ENCODE peak calls at places on chromosomes 7 and 10, in nine cellular contexts. One of them, this sample, is unnamed. For H3K9me3, the result is how much of the 10 kb centered on the place peaks cover.

GRCh38 chr7:100785878-100786277 is 41.4 kb downstream of the EPHB4 start:
- DNase-seq in H9: peak
- DNase-seq in lower lobe of right lung: no peak
- DNase-seq in heart right ventricle: no peak
- DNase-seq in kidney: no peak
- DNase-seq in colonic mucosa: no peak
- DNase-seq in IMR-90: no peak
- DNase-seq in tibial artery: no peak
- DNase-seq in spleen: no peak
- DNase-seq in this sample: no peak

GRCh38 chr10:11164806-11165590 is 147.3 kb downstream of the CELF2 start:
- DNase-seq in H9: peak
- DNase-seq in lower lobe of right lung: peak
- DNase-seq in heart right ventricle: peak
- DNase-seq in kidney: peak
- DNase-seq in colonic mucosa: peak
- DNase-seq in IMR-90: peak
- DNase-seq in tibial artery: peak
- DNase-seq in spleen: peak
- DNase-seq in this sample: peak

GRCh38 chr7:142104550-142105527 is 6.7 kb upstream of the MGAM2 start:
- DNase-seq in H9: no peak
- DNase-seq in lower lobe of right lung: no peak
- DNase-seq in heart right ventricle: no peak
- DNase-seq in kidney: no peak
- DNase-seq in colonic mucosa: peak
- DNase-seq in IMR-90: no peak
- DNase-seq in tibial artery: peak
- DNase-seq in spleen: no peak
- DNase-seq in this sample: no peak

GRCh38 chr10:110495731-110496552 is 1.8 kb upstream of the DUSP5 start:
- DNase-seq in H9: peak
- DNase-seq in lower lobe of right lung: peak
- DNase-seq in heart right ventricle: peak
- DNase-seq in kidney: peak
- DNase-seq in colonic mucosa: no peak
- DNase-seq in IMR-90: peak
- DNase-seq in tibial artery: peak
- DNase-seq in spleen: peak
- DNase-seq in this sample: peak

GRCh38 chr7:151271699-151272355 is 23.3 kb upstream of the SMARCD3 start:
- DNase-seq in H9: no peak
- DNase-seq in lower lobe of right lung: peak
- DNase-seq in heart right ventricle: no peak
- DNase-seq in kidney: peak
- DNase-seq in colonic mucosa: peak
- DNase-seq in IMR-90: peak
- DNase-seq in tibial artery: peak
- DNase-seq in spleen: no peak
- DNase-seq in this sample: no peak

GRCh38 chr7:80134536-80135305 is at the start of gene GNAI1:
- DNase-seq in H9: peak
- DNase-seq in lower lobe of right lung: peak
- DNase-seq in heart right ventricle: peak
- DNase-seq in kidney: peak
- DNase-seq in colonic mucosa: peak
- DNase-seq in IMR-90: peak
- DNase-seq in tibial artery: peak
- DNase-seq in spleen: peak
- DNase-seq in this sample: peak

GRCh38 chr7:88759216-88759955 is at the start of gene ZNF804B:
- DNase-seq in H9: peak
- DNase-seq in lower lobe of right lung: no peak
- DNase-seq in heart right ventricle: no peak
- DNase-seq in kidney: peak
- DNase-seq in colonic mucosa: no peak
- DNase-seq in IMR-90: no peak
- DNase-seq in tibial artery: no peak
- DNase-seq in spleen: peak
- DNase-seq in this sample: peak

GRCh38 chr10:5509236-5509635 is 9.9 kb upstream of the CALML5 start:
- DNase-seq in H9: no peak
- DNase-seq in lower lobe of right lung: no peak
- DNase-seq in heart right ventricle: no peak
- DNase-seq in kidney: peak
- DNase-seq in colonic mucosa: no peak
- DNase-seq in IMR-90: no peak
- DNase-seq in tibial artery: no peak
- DNase-seq in spleen: no peak
- DNase-seq in this sample: no peak

GRCh38 chr7:100629117-100629711 is 12.1 kb downstream of the TFR2 start:
- DNase-seq in H9: peak
- DNase-seq in lower lobe of right lung: no peak
- DNase-seq in heart right ventricle: no peak
- DNase-seq in kidney: no peak
- DNase-seq in colonic mucosa: no peak
- DNase-seq in IMR-90: no peak
- DNase-seq in tibial artery: no peak
- DNase-seq in spleen: no peak
- DNase-seq in this sample: no peak

GRCh38 chr10:132257907-132258306 is 49.8 kb downstream of the STK32C start:
- DNase-seq in H9: no peak
- DNase-seq in lower lobe of right lung: no peak
- DNase-seq in heart right ventricle: no peak
- DNase-seq in kidney: no peak
- DNase-seq in colonic mucosa: no peak
- DNase-seq in IMR-90: no peak
- DNase-seq in tibial artery: no peak
- DNase-seq in spleen: no peak
- DNase-seq in this sample: no peak

GRCh38 chr10:58817499-58817898 is 304.8 kb downstream of the BICC1 start:
- DNase-seq in H9: no peak
- DNase-seq in lower lobe of right lung: no peak
- DNase-seq in heart right ventricle: peak
- DNase-seq in kidney: no peak
- DNase-seq in colonic mucosa: no peak
- DNase-seq in IMR-90: peak
- DNase-seq in tibial artery: no peak
- DNase-seq in spleen: no peak
- DNase-seq in this sample: no peak

GRCh38 chr7:118575393-118575948 is 351.0 kb downstream of the ANKRD7 start:
- DNase-seq in H9: no peak
- DNase-seq in lower lobe of right lung: no peak
- DNase-seq in heart right ventricle: no peak
- DNase-seq in kidney: no peak
- DNase-seq in colonic mucosa: no peak
- DNase-seq in IMR-90: no peak
- DNase-seq in tibial artery: no peak
- DNase-seq in spleen: no peak
- DNase-seq in this sample: no peak

GRCh38 chr10:7085913-7086589 is 324.8 kb downstream of the SFMBT2 start:
- DNase-seq in H9: peak
- DNase-seq in lower lobe of right lung: no peak
- DNase-seq in heart right ventricle: peak
- DNase-seq in kidney: no peak
- DNase-seq in colonic mucosa: no peak
- DNase-seq in IMR-90: peak
- DNase-seq in tibial artery: no peak
- DNase-seq in spleen: no peak
- DNase-seq in this sample: no peak

GRCh38 chr7:81162771-81163525 is 244.1 kb upstream of the SEMA3C start:
- DNase-seq in H9: no peak
- DNase-seq in lower lobe of right lung: no peak
- DNase-seq in heart right ventricle: no peak
- DNase-seq in kidney: no peak
- DNase-seq in colonic mucosa: no peak
- DNase-seq in IMR-90: peak
- DNase-seq in tibial artery: no peak
- DNase-seq in spleen: no peak
- DNase-seq in this sample: no peak

GRCh38 chr10:84291389-84291788 is 37.0 kb upstream of the CCSER2 start:
- DNase-seq in H9: peak
- DNase-seq in lower lobe of right lung: no peak
- DNase-seq in heart right ventricle: peak
- DNase-seq in kidney: no peak
- DNase-seq in colonic mucosa: no peak
- DNase-seq in IMR-90: peak
- DNase-seq in tibial artery: no peak
- DNase-seq in spleen: no peak
- DNase-seq in this sample: no peak

GRCh38 chr7:134789967-134790685 is 10.7 kb downstream of the CALD1 start:
- DNase-seq in H9: no peak
- DNase-seq in lower lobe of right lung: no peak
- DNase-seq in heart right ventricle: peak
- DNase-seq in kidney: no peak
- DNase-seq in colonic mucosa: peak
- DNase-seq in IMR-90: peak
- DNase-seq in tibial artery: no peak
- DNase-seq in spleen: no peak
- DNase-seq in this sample: no peak

GRCh38 chr7:96084880-96085551 is 236.9 kb downstream of the SLC25A13 start:
- DNase-seq in H9: no peak
- DNase-seq in lower lobe of right lung: no peak
- DNase-seq in heart right ventricle: no peak
- DNase-seq in kidney: no peak
- DNase-seq in colonic mucosa: no peak
- DNase-seq in IMR-90: peak
- DNase-seq in tibial artery: no peak
- DNase-seq in spleen: no peak
- DNase-seq in this sample: no peak

GRCh38 chr10:118785566-118785965 is 30.8 kb upstream of the CACUL1 start:
- DNase-seq in H9: no peak
- DNase-seq in lower lobe of right lung: no peak
- DNase-seq in heart right ventricle: no peak
- DNase-seq in kidney: no peak
- DNase-seq in colonic mucosa: no peak
- DNase-seq in IMR-90: no peak
- DNase-seq in tibial artery: no peak
- DNase-seq in spleen: no peak
- DNase-seq in this sample: no peak

GRCh38 chr7:94908204-94909022 is 1.0 kb downstream of the PPP1R9A start:
- DNase-seq in H9: peak
- DNase-seq in lower lobe of right lung: peak
- DNase-seq in heart right ventricle: peak
- DNase-seq in kidney: peak
- DNase-seq in colonic mucosa: peak
- DNase-seq in IMR-90: no peak
- DNase-seq in tibial artery: no peak
- DNase-seq in spleen: peak
- DNase-seq in this sample: peak

GRCh38 chr7:82105463-82105862 is 335.6 kb upstream of the HGF start:
- DNase-seq in H9: no peak
- DNase-seq in lower lobe of right lung: no peak
- DNase-seq in heart right ventricle: no peak
- DNase-seq in kidney: no peak
- DNase-seq in colonic mucosa: no peak
- DNase-seq in IMR-90: peak
- DNase-seq in tibial artery: no peak
- DNase-seq in spleen: no peak
- DNase-seq in this sample: no peak

DNA sequence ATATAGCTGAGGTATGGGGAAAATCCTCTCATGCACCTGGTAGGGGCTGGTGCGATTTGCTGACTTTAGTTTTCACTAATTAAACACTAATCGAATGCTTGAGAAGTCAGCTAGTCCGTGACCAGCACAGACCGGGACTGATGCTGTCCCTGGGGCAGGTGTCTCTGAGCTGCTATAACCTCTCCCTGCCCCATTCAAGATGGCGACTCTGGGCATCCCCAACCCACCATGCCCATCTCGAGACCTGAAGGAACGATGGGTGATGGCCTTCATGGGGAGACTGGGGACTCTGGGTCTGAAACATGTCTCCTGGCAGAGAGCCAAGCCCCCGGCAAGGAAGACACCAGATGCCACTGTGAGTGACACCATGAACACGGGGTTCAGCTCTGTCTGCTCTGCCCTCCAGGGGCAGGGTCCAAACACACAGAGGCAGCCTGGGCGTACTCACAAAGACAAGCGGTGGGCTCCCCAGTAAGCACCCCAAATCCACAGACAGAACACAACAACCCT is 57.4 kb downstream of the GNA12 start:
- DNase-seq in H9: no peak
- DNase-seq in lower lobe of right lung: no peak
- DNase-seq in heart right ventricle: no peak
- DNase-seq in kidney: no peak
- DNase-seq in colonic mucosa: no peak
- DNase-seq in IMR-90: no peak
- DNase-seq in tibial artery: no peak
- DNase-seq in spleen: no peak
- DNase-seq in this sample: no peak
- H3K9me3 ChIP-seq in H9: under half
- H3K9me3 ChIP-seq in lower lobe of right lung: under half
- H3K9me3 ChIP-seq in heart right ventricle: under half
- H3K9me3 ChIP-seq in kidney: under half
- H3K9me3 ChIP-seq in colonic mucosa: under half
- H3K9me3 ChIP-seq in IMR-90: under half
- H3K9me3 ChIP-seq in tibial artery: under half
- H3K9me3 ChIP-seq in spleen: under half
- H3K9me3 ChIP-seq in this sample: under half

GRCh38 chr7:66493235-66494181 is 135.2 kb upstream of the KCTD7 start:
- DNase-seq in H9: peak
- DNase-seq in lower lobe of right lung: peak
- DNase-seq in heart right ventricle: peak
- DNase-seq in kidney: peak
- DNase-seq in colonic mucosa: peak
- DNase-seq in IMR-90: peak
- DNase-seq in tibial artery: peak
- DNase-seq in spleen: peak
- DNase-seq in this sample: peak
- TF ChIP-seq CTCF in H9: peak
- TF ChIP-seq CTCF in lower lobe of right lung: peak
- TF ChIP-seq CTCF in heart right ventricle: peak
- TF ChIP-seq CTCF in kidney: peak
- TF ChIP-seq CTCF in colonic mucosa: no peak
- TF ChIP-seq CTCF in IMR-90: no peak
- TF ChIP-seq CTCF in tibial artery: peak
- TF ChIP-seq CTCF in spleen: peak
- TF ChIP-seq CTCF in this sample: no peak

DNA sequence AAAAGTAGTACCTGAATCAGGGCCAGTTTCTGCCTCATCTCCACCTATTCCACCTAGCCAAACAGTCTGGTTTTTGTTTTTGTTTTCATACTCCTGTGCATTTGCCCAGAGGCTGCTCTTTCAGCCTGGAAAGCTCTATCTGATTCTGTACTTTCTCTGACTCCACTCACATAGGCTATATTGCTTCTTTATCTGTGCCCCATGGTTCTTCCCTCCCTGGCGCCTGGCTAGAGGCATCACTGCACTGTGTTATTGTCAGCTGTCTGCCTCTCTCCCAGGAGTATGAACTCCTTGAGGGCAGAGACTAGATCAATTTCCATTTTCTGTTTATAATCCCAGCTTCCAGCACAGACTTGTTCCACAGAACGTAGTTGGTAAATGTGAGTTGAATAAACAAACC is 5.1 kb upstream of the LMOD2 start:
- DNase-seq in H9: no peak
- DNase-seq in lower lobe of right lung: no peak
- DNase-seq in heart right ventricle: no peak
- DNase-seq in kidney: no peak
- DNase-seq in colonic mucosa: no peak
- DNase-seq in IMR-90: no peak
- DNase-seq in tibial artery: no peak
- DNase-seq in spleen: no peak
- DNase-seq in this sample: no peak
- H3K27ac ChIP-seq in H9: no peak
- H3K27ac ChIP-seq in lower lobe of right lung: no peak
- H3K27ac ChIP-seq in heart right ventricle: peak
- H3K27ac ChIP-seq in kidney: no peak
- H3K27ac ChIP-seq in colonic mucosa: no peak
- H3K27ac ChIP-seq in IMR-90: no peak
- H3K27ac ChIP-seq in tibial artery: no peak
- H3K27ac ChIP-seq in spleen: no peak
- H3K27ac ChIP-seq in this sample: no peak

GRCh38 chr7:154858836-154859537 is 143.9 kb downstream of the PAXIP1 start:
- DNase-seq in H9: no peak
- DNase-seq in lower lobe of right lung: no peak
- DNase-seq in heart right ventricle: no peak
- DNase-seq in kidney: no peak
- DNase-seq in colonic mucosa: no peak
- DNase-seq in IMR-90: no peak
- DNase-seq in tibial artery: no peak
- DNase-seq in spleen: no peak
- DNase-seq in this sample: no peak
- H3K9me3 ChIP-seq in H9: under half
- H3K9me3 ChIP-seq in lower lobe of right lung: under half
- H3K9me3 ChIP-seq in heart right ventricle: under half
- H3K9me3 ChIP-seq in kidney: under half
- H3K9me3 ChIP-seq in colonic mucosa: under half
- H3K9me3 ChIP-seq in IMR-90: under half
- H3K9me3 ChIP-seq in tibial artery: under half
- H3K9me3 ChIP-seq in spleen: under half
- H3K9me3 ChIP-seq in this sample: under half